ENCODE peak calls at places on chromosomes 5 and 9, in eight cellular contexts. C is bronchial epithelial cell, S is mucosa of descending colon, P is AG09309, W is fibroblast of pulmonary artery, M is left lung, V is cardiac fibroblast, N is uterus. J is an unnamed sample.

GRCh38 chr5:129448654-129449053 is 11.4 kb upstream of the ADAMTS19 start:
- DNase-seq in C (no peak), S (no peak), P (no peak), W (no peak), M (no peak), V (no peak), N (no peak), J (no peak)

GRCh38 chr5:155260798-155261197 is 247.2 kb downstream of the KIF4B start:
- DNase-seq in C (no peak), S (no peak), P (no peak), W (no peak), M (no peak), V (no peak), N (no peak), J (no peak)

GRCh38 chr5:7849531-7850240 is 1.2 kb downstream of the CFAP90 start:
- DNase-seq in C (no peak), S (peak), P (no peak), W (no peak), M (no peak), V (no peak), N (no peak), J (no peak)

GRCh38 chr9:2603621-2604020 is 18.0 kb upstream of the VLDLR start:
- DNase-seq in C (no peak), S (no peak), P (no peak), W (no peak), M (no peak), V (no peak), N (no peak), J (no peak)

GRCh38 chr9:136631038-136632000 is 31.4 kb upstream of the EGFL7 start:
- DNase-seq in C (peak), S (peak), P (peak), W (peak), M (peak), V (peak), N (peak), J (peak)

GRCh38 chr5:14870347-14871083 is 1.1 kb downstream of the ANKH start:
- DNase-seq in C (no peak), S (peak), P (no peak), W (no peak), M (peak), V (no peak), N (peak), J (no peak)

GRCh38 chr5:120479066-120479465 is 15.0 kb downstream of the PRR16 start:
- DNase-seq in C (no peak), S (no peak), P (no peak), W (no peak), M (no peak), V (peak), N (no peak), J (peak)

GRCh38 chr5:172637122-172637580 is 3.9 kb upstream of the NEURL1B start:
- DNase-seq in C (peak), S (peak), P (no peak), W (no peak), M (no peak), V (no peak), N (no peak), J (no peak)

GRCh38 chr9:114163517-114163924 is 8.2 kb downstream of the COL27A1 start:
- DNase-seq in C (no peak), S (no peak), P (no peak), W (peak), M (peak), V (peak), N (no peak), J (peak)

GRCh38 chr5:77709993-77710392 is 66.1 kb downstream of the TBCA start:
- DNase-seq in C (no peak), S (no peak), P (no peak), W (no peak), M (no peak), V (no peak), N (no peak), J (peak)

GRCh38 chr5:133081716-133082115 is 29.9 kb downstream of the HSPA4 start:
- DNase-seq in C (no peak), S (no peak), P (no peak), W (no peak), M (no peak), V (no peak), N (no peak), J (peak)

GRCh38 chr9:132498811-132499210 is 83.6 kb upstream of the BARHL1 start:
- DNase-seq in C (no peak), S (no peak), P (no peak), W (no peak), M (no peak), V (no peak), N (no peak), J (no peak)

GRCh38 chr5:41193462-41194166 is 19.7 kb downstream of the C6 start:
- DNase-seq in C (no peak), S (peak), P (no peak), W (peak), M (peak), V (peak), N (peak), J (peak)

GRCh38 chr9:109907400-109907799 is 127.4 kb downstream of the PALM2AKAP2 start:
- DNase-seq in C (no peak), S (peak), P (no peak), W (peak), M (no peak), V (peak), N (peak), J (no peak)

GRCh38 chr5:153745778-153746420 is 255.4 kb downstream of the GRIA1 start:
- DNase-seq in C (no peak), S (no peak), P (no peak), W (no peak), M (no peak), V (no peak), N (no peak), J (no peak)

GRCh38 chr9:110427497-110428104 is 89.9 kb upstream of the TXNDC8 start:
- DNase-seq in C (peak), S (peak), P (no peak), W (peak), M (peak), V (peak), N (no peak), J (peak)

GRCh38 chr9:12719431-12719830 is 26.2 kb downstream of the TYRP1 start:
- DNase-seq in C (peak), S (no peak), P (peak), W (peak), M (no peak), V (peak), N (no peak), J (peak)

GRCh38 chr5:149114403-149115312 is 26.6 kb upstream of the ABLIM3 start:
- DNase-seq in C (peak), S (peak), P (peak), W (peak), M (peak), V (peak), N (peak), J (peak)

GRCh38 chr9:116860509-116861120 is 173.5 kb downstream of the TRIM32 start:
- DNase-seq in C (peak), S (peak), P (peak), W (peak), M (peak), V (peak), N (peak), J (peak)

GRCh38 chr9:6133346-6134063 is 82.1 kb upstream of the IL33 start:
- DNase-seq in C (peak), S (no peak), P (no peak), W (no peak), M (no peak), V (peak), N (no peak), J (peak)

GRCh38 chr9:128911529-128912035 is 9.2 kb upstream of the PHYHD1 start:
- DNase-seq in C (peak), S (peak), P (no peak), W (peak), M (peak), V (peak), N (peak), J (peak)

GRCh38 chr9:3331801-3332200 is 194.0 kb downstream of the RFX3 start:
- DNase-seq in C (no peak), S (no peak), P (no peak), W (peak), M (no peak), V (no peak), N (no peak), J (no peak)

GRCh38 chr5:62896121-62896893 is 317.7 kb downstream of the LRRC70 start:
- DNase-seq in C (no peak), S (no peak), P (no peak), W (no peak), M (no peak), V (no peak), N (no peak), J (no peak)

GRCh38 chr5:161403996-161404395 is 142.5 kb downstream of the GABRB2 start:
- DNase-seq in C (no peak), S (no peak), P (no peak), W (no peak), M (no peak), V (no peak), N (no peak), J (no peak)

GRCh38 chr5:142872795-142873194 is 102.6 kb downstream of the ARHGAP26 start:
- DNase-seq in C (peak), S (peak), P (no peak), W (peak), M (peak), V (peak), N (no peak), J (no peak)

GRCh38 chr5:133938932-133939331 is 29.5 kb downstream of the C5orf15 start:
- DNase-seq in C (no peak), S (no peak), P (no peak), W (no peak), M (no peak), V (no peak), N (no peak), J (no peak)

DNA sequence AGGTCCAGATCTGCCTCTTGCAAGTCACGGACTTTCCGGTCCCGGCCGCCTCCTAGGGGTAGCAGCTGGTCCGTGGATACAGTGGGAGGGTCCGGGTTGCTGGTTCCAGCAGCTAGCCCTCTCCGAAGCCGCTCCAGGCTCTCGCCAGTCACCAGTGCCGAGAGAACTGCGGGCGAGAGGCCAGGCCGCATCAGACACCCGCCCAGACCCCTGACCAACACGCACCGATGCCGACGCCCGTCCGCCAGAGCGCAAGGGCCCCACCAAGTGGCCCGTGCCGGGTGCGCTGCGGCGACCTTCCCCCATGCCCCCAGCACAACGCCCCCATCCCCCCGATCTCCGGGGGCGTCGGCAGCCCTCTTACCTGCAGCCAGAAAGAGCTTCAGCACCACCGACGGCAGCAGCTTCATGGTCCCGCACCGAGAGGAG is 470 bp downstream of the HBEGF start:
- DNase-seq in C (no peak), S (peak), P (no peak), W (peak), M (peak), V (peak), N (peak), J (peak)
- TF ChIP-seq CTCF in C (peak), S (no peak), P (peak), W (peak), M (peak), V (peak), N (peak), J (peak)

DNA sequence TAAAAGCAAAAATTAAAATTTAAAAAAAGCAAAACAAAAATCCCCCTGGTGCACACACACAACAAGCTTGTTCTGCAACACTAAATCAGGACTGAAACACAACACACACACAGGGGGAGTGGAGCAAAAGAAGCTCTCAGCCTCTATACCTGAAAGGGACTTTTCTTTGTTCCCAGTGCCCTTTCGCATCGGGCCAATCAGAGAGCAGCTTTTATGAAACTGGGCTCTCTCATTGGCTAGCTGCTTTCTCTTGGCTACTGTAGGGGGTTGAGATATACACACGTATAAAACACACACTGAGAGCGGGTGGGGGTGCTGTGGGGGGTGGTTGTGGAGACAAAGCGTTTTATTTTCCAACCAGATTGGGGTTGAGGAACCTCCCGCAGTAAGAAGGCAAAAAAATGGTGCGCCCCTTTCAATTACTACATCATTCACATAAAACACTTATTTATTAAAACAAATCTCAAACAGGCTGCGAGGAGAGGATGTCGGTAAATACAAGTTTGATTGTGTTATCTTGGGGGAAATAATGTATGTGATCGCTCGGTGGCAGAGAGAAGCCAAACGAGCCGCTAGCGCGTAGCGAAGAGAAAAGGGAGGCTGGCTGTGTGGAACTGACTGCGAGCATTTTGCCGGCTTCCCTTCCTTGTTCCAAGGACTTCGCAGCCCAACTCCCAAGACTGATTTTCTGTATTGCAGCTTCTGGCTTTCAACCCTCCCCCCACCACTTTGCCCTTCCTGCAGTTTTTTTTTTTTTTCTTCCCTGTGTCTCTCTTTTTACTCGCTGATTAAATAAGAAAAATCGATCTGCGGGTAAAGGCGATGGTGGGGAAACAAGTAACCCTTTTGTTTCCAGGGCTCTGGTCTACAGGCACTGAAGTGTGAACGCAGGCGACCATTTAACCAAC is 2.5 kb upstream of the ZNF608 start:
- DNase-seq in C (peak), S (peak), P (no peak), W (peak), M (peak), V (peak), N (peak), J (peak)
- H3K4me3 ChIP-seq in C (peak), S (no peak), P (peak), W (peak), M (peak), V (peak), N (peak), J (peak)

DNA sequence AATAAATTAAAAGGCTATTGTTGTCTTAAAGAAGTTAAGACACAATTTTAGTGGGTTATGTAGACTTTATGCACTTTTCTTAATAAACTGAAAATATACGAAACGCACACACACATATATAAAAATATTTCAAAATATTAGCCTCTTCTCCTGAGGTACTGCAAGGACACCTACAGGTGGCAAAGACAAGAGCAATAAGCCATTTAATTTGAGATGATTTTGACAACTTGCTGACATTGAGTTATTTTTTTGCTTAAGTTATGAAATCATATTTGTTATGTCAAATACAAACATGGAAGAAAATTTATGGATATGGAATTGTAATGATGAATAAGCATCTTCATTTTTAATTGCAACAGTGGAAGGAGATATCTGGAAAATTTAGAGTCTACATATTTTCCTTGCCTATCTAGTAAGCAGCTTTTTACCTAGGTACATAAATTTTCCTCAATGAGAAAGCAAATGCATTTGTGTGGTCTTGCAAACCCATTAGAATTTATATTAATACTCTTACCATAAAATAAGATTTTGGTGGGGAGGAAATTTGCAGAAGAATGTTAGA is 301.6 kb downstream of the ISL1 start:
- DNase-seq in C (peak), S (no peak), P (no peak), W (peak), M (no peak), V (no peak), N (no peak), J (no peak)
- TF ChIP-seq CTCF in C (peak), S (no peak), P (no peak), W (no peak), M (no peak), V (no peak), N (no peak), J (no peak)

GRCh38 chr9:98943682-98944129 is at the start of gene COL15A1:
- DNase-seq in C (no peak), S (no peak), P (no peak), W (no peak), M (no peak), V (peak), N (peak), J (no peak)

GRCh38 chr9:98944130-98945074 is 695 bp downstream of the COL15A1 start:
- DNase-seq in C (no peak), S (peak), P (no peak), W (no peak), M (no peak), V (peak), N (peak), J (no peak)

GRCh38 chr9:98940278-98940677 is 3.4 kb upstream of the COL15A1 start:
- DNase-seq in C (no peak), S (no peak), P (no peak), W (no peak), M (no peak), V (no peak), N (no peak), J (no peak)

GRCh38 chr9:98941946-98942523 is 1.7 kb upstream of the COL15A1 start:
- DNase-seq in C (no peak), S (no peak), P (no peak), W (no peak), M (no peak), V (no peak), N (no peak), J (no peak)

DNA sequence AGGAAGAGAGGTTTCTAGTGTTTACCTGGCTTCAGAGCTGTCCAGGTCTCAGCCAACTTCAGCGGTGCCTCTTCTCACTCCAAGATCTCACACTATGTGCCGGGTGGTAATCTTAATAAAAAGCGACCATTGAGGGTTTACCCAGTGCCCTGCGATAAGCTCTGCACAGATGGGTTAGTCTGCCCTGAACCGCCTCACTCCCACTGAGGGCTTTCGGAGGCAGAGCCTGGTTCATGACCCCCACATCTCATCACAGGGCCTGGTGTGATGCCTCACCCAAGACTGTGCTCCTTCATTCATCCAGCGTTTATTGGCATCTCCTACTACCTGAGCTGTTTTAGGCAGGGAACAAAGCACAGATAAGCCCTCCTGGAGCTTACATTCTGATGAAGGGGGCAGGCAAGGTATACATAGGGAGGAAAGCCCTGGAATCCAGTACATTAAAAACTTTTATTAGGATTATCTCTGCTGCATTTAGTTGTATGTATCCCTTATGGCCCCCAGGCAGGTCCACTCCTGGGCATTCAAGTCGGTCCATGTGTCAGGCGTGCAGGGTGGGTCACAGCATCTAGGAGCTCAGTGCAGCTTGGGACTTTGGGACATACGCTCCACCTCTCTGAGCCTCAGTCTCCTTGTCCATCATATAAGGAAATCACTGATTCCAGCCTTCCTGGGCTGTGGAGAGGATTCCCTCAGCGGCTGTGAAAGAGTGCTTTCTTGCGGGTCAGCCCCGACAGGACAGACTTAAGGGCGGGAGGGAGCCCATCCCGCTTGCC is 613 bp upstream of the COL15A1 start:
- DNase-seq in C (no peak), S (no peak), P (no peak), W (no peak), M (no peak), V (no peak), N (no peak), J (no peak)
- H3K4me3 ChIP-seq in C (no peak), S (no peak), P (no peak), W (no peak), M (peak), V (peak), N (peak), J (peak)

J was measured in AG10803.